ENCODE peak calls at places on chromosomes 16 and 17, in ten cellular contexts. One of them, this sample, is unnamed.

GRCh38 chr16:15765880-15766279 is 90.9 kb downstream of the MYH11 start:
- DNase-seq in small intestine: peak
- DNase-seq in GM12878: peak
- DNase-seq in left lung: no peak
- DNase-seq in IMR-90: peak
- DNase-seq in Karpas-422: peak
- DNase-seq in mammary epithelial cell: peak
- DNase-seq in ovary: no peak
- DNase-seq in AG04450: no peak
- DNase-seq in A549: peak
- DNase-seq in this sample: no peak

GRCh38 chr17:7404737-7405412 is 978 bp upstream of the TMEM256 start:
- DNase-seq in left lung: peak
- DNase-seq in A549: no peak
- DNase-seq in GM12878: no peak
- DNase-seq in mammary epithelial cell: no peak
- DNase-seq in AG04450: no peak
- DNase-seq in Karpas-422: no peak
- DNase-seq in small intestine: no peak
- DNase-seq in IMR-90: no peak
- DNase-seq in ovary: peak
- DNase-seq in this sample: no peak

GRCh38 chr17:79340286-79340685 is 265.7 kb downstream of the ENGASE start:
- DNase-seq in Karpas-422: no peak
- DNase-seq in GM12878: peak
- DNase-seq in left lung: peak
- DNase-seq in IMR-90: no peak
- DNase-seq in small intestine: no peak
- DNase-seq in ovary: no peak
- DNase-seq in mammary epithelial cell: no peak
- DNase-seq in AG04450: no peak
- DNase-seq in A549: no peak
- DNase-seq in this sample: no peak

GRCh38 chr16:19885456-19886060 is 910 bp upstream of the GPRC5B start:
- DNase-seq in small intestine: no peak
- DNase-seq in ovary: peak
- DNase-seq in GM12878: no peak
- DNase-seq in Karpas-422: no peak
- DNase-seq in A549: no peak
- DNase-seq in IMR-90: no peak
- DNase-seq in AG04450: no peak
- DNase-seq in mammary epithelial cell: no peak
- DNase-seq in left lung: peak
- DNase-seq in this sample: no peak

GRCh38 chr17:39663688-39664580 is 1.2 kb upstream of the TCAP start:
- DNase-seq in small intestine: peak
- DNase-seq in ovary: no peak
- DNase-seq in IMR-90: no peak
- DNase-seq in AG04450: no peak
- DNase-seq in A549: peak
- DNase-seq in Karpas-422: no peak
- DNase-seq in left lung: no peak
- DNase-seq in mammary epithelial cell: no peak
- DNase-seq in GM12878: no peak
- DNase-seq in this sample: no peak

GRCh38 chr16:177394-177822 is 928 bp downstream of the HBA1 start:
- DNase-seq in Karpas-422: no peak
- DNase-seq in AG04450: no peak
- DNase-seq in IMR-90: peak
- DNase-seq in GM12878: no peak
- DNase-seq in A549: no peak
- DNase-seq in small intestine: no peak
- DNase-seq in left lung: no peak
- DNase-seq in mammary epithelial cell: no peak
- DNase-seq in ovary: no peak
- DNase-seq in this sample: no peak

GRCh38 chr17:59367657-59368045 is 36.2 kb downstream of the YPEL2 start:
- DNase-seq in mammary epithelial cell: peak
- DNase-seq in left lung: no peak
- DNase-seq in Karpas-422: no peak
- DNase-seq in small intestine: no peak
- DNase-seq in GM12878: no peak
- DNase-seq in A549: no peak
- DNase-seq in AG04450: no peak
- DNase-seq in ovary: no peak
- DNase-seq in IMR-90: no peak
- DNase-seq in this sample: no peak

GRCh38 chr16:13529193-13529982 is 390.6 kb upstream of the ERCC4 start:
- DNase-seq in AG04450: no peak
- DNase-seq in A549: no peak
- DNase-seq in small intestine: no peak
- DNase-seq in left lung: no peak
- DNase-seq in GM12878: no peak
- DNase-seq in ovary: no peak
- DNase-seq in mammary epithelial cell: no peak
- DNase-seq in IMR-90: no peak
- DNase-seq in Karpas-422: no peak
- DNase-seq in this sample: no peak

GRCh38 chr16:3259829-3260228 is 3.4 kb upstream of the MEFV start:
- DNase-seq in small intestine: no peak
- DNase-seq in AG04450: no peak
- DNase-seq in mammary epithelial cell: no peak
- DNase-seq in Karpas-422: no peak
- DNase-seq in A549: no peak
- DNase-seq in left lung: no peak
- DNase-seq in GM12878: no peak
- DNase-seq in ovary: no peak
- DNase-seq in IMR-90: no peak
- DNase-seq in this sample: no peak

GRCh38 chr16:73636196-73636595 is 588.3 kb upstream of the ZFHX3 start:
- DNase-seq in ovary: no peak
- DNase-seq in small intestine: no peak
- DNase-seq in GM12878: no peak
- DNase-seq in mammary epithelial cell: no peak
- DNase-seq in A549: no peak
- DNase-seq in IMR-90: no peak
- DNase-seq in left lung: no peak
- DNase-seq in AG04450: no peak
- DNase-seq in Karpas-422: no peak
- DNase-seq in this sample: no peak

GRCh38 chr17:50144845-50145531 is 5.5 kb downstream of the PPP1R9B start:
- DNase-seq in AG04450: no peak
- DNase-seq in mammary epithelial cell: no peak
- DNase-seq in left lung: peak
- DNase-seq in IMR-90: no peak
- DNase-seq in GM12878: no peak
- DNase-seq in small intestine: no peak
- DNase-seq in ovary: peak
- DNase-seq in Karpas-422: no peak
- DNase-seq in A549: no peak
- DNase-seq in this sample: no peak

GRCh38 chr16:53085539-53086450 is 31.0 kb downstream of the CHD9 start:
- DNase-seq in small intestine: no peak
- DNase-seq in IMR-90: no peak
- DNase-seq in Karpas-422: no peak
- DNase-seq in mammary epithelial cell: peak
- DNase-seq in AG04450: no peak
- DNase-seq in left lung: no peak
- DNase-seq in GM12878: no peak
- DNase-seq in ovary: no peak
- DNase-seq in A549: no peak
- DNase-seq in this sample: no peak

GRCh38 chr17:17303010-17303846 is at the start of gene NT5M:
- DNase-seq in ovary: peak
- DNase-seq in AG04450: no peak
- DNase-seq in mammary epithelial cell: peak
- DNase-seq in GM12878: no peak
- DNase-seq in small intestine: peak
- DNase-seq in Karpas-422: peak
- DNase-seq in IMR-90: peak
- DNase-seq in left lung: peak
- DNase-seq in A549: peak
- DNase-seq in this sample: no peak

GRCh38 chr17:54172654-54173316 is 350.1 kb downstream of the KIF2B start:
- DNase-seq in A549: peak
- DNase-seq in ovary: no peak
- DNase-seq in AG04450: no peak
- DNase-seq in GM12878: no peak
- DNase-seq in small intestine: peak
- DNase-seq in Karpas-422: peak
- DNase-seq in mammary epithelial cell: peak
- DNase-seq in IMR-90: no peak
- DNase-seq in left lung: no peak
- DNase-seq in this sample: no peak

GRCh38 chr17:34730816-34731215 is 151.4 kb downstream of the TMEM132E start:
- DNase-seq in left lung: no peak
- DNase-seq in ovary: no peak
- DNase-seq in Karpas-422: no peak
- DNase-seq in AG04450: no peak
- DNase-seq in mammary epithelial cell: no peak
- DNase-seq in IMR-90: no peak
- DNase-seq in GM12878: no peak
- DNase-seq in A549: no peak
- DNase-seq in small intestine: no peak
- DNase-seq in this sample: no peak

GRCh38 chr17:82366749-82367148 is 4.8 kb upstream of the UTS2R start:
- DNase-seq in IMR-90: no peak
- DNase-seq in small intestine: peak
- DNase-seq in AG04450: no peak
- DNase-seq in GM12878: no peak
- DNase-seq in ovary: no peak
- DNase-seq in A549: no peak
- DNase-seq in Karpas-422: no peak
- DNase-seq in left lung: no peak
- DNase-seq in mammary epithelial cell: no peak
- DNase-seq in this sample: no peak

GRCh38 chr17:50585893-50586292 is 25.4 kb downstream of the CACNA1G start:
- DNase-seq in Karpas-422: no peak
- DNase-seq in AG04450: no peak
- DNase-seq in mammary epithelial cell: no peak
- DNase-seq in small intestine: no peak
- DNase-seq in GM12878: no peak
- DNase-seq in ovary: no peak
- DNase-seq in IMR-90: no peak
- DNase-seq in left lung: peak
- DNase-seq in A549: no peak
- DNase-seq in this sample: no peak

GRCh38 chr17:41352597-41353366 is 2.2 kb upstream of the KRT33A start:
- DNase-seq in GM12878: no peak
- DNase-seq in A549: no peak
- DNase-seq in Karpas-422: no peak
- DNase-seq in ovary: no peak
- DNase-seq in small intestine: no peak
- DNase-seq in AG04450: no peak
- DNase-seq in IMR-90: peak
- DNase-seq in left lung: no peak
- DNase-seq in mammary epithelial cell: peak
- DNase-seq in this sample: no peak

GRCh38 chr17:41345992-41346391 is 4.6 kb downstream of the KRT33A start:
- DNase-seq in IMR-90: no peak
- DNase-seq in mammary epithelial cell: no peak
- DNase-seq in left lung: no peak
- DNase-seq in Karpas-422: no peak
- DNase-seq in A549: no peak
- DNase-seq in GM12878: no peak
- DNase-seq in small intestine: no peak
- DNase-seq in ovary: no peak
- DNase-seq in AG04450: no peak
- DNase-seq in this sample: no peak

GRCh38 chr17:41347872-41348760 is 2.5 kb downstream of the KRT33A start:
- DNase-seq in A549: no peak
- DNase-seq in Karpas-422: no peak
- DNase-seq in IMR-90: no peak
- DNase-seq in left lung: no peak
- DNase-seq in AG04450: no peak
- DNase-seq in mammary epithelial cell: peak
- DNase-seq in GM12878: no peak
- DNase-seq in ovary: no peak
- DNase-seq in small intestine: no peak
- DNase-seq in this sample: no peak

GRCh38 chr17:41354538-41354937 is 3.9 kb upstream of the KRT33A start:
- DNase-seq in GM12878: no peak
- DNase-seq in A549: no peak
- DNase-seq in AG04450: no peak
- DNase-seq in IMR-90: no peak
- DNase-seq in small intestine: no peak
- DNase-seq in ovary: no peak
- DNase-seq in mammary epithelial cell: no peak
- DNase-seq in left lung: no peak
- DNase-seq in Karpas-422: no peak
- DNase-seq in this sample: no peak

GRCh38 chr17:41351177-41351576 is 549 bp upstream of the KRT33A start:
- DNase-seq in IMR-90: no peak
- DNase-seq in small intestine: no peak
- DNase-seq in left lung: no peak
- DNase-seq in ovary: no peak
- DNase-seq in GM12878: no peak
- DNase-seq in A549: no peak
- DNase-seq in AG04450: no peak
- DNase-seq in Karpas-422: no peak
- DNase-seq in mammary epithelial cell: no peak
- DNase-seq in this sample: no peak
- H3K27ac ChIP-seq in IMR-90: no peak
- H3K27ac ChIP-seq in small intestine: no peak
- H3K27ac ChIP-seq in left lung: no peak
- H3K27ac ChIP-seq in ovary: no peak
- H3K27ac ChIP-seq in GM12878: no peak
- H3K27ac ChIP-seq in A549: no peak
- H3K27ac ChIP-seq in AG04450: no peak
- H3K27ac ChIP-seq in Karpas-422: no peak
- H3K27ac ChIP-seq in mammary epithelial cell: no peak
- H3K27ac ChIP-seq in this sample: no peak

GRCh38 chr16:4765511-4766474 is 1.2 kb downstream of the ZNF500 start:
- DNase-seq in ovary: no peak
- DNase-seq in IMR-90: no peak
- DNase-seq in Karpas-422: no peak
- DNase-seq in AG04450: no peak
- DNase-seq in small intestine: no peak
- DNase-seq in mammary epithelial cell: no peak
- DNase-seq in A549: no peak
- DNase-seq in GM12878: no peak
- DNase-seq in left lung: no peak
- DNase-seq in this sample: no peak
- H3K27ac ChIP-seq in ovary: no peak
- H3K27ac ChIP-seq in IMR-90: peak
- H3K27ac ChIP-seq in Karpas-422: no peak
- H3K27ac ChIP-seq in AG04450: no peak
- H3K27ac ChIP-seq in small intestine: peak
- H3K27ac ChIP-seq in mammary epithelial cell: peak
- H3K27ac ChIP-seq in A549: peak
- H3K27ac ChIP-seq in GM12878: peak
- H3K27ac ChIP-seq in left lung: no peak
- H3K27ac ChIP-seq in this sample: peak

GRCh38 chr16:70527315-70527996 is 3.8 kb downstream of the SF3B3 start:
- DNase-seq in Karpas-422: no peak
- DNase-seq in IMR-90: no peak
- DNase-seq in A549: no peak
- DNase-seq in small intestine: no peak
- DNase-seq in AG04450: no peak
- DNase-seq in mammary epithelial cell: no peak
- DNase-seq in GM12878: no peak
- DNase-seq in left lung: no peak
- DNase-seq in ovary: no peak
- DNase-seq in this sample: no peak
- H3K27ac ChIP-seq in Karpas-422: no peak
- H3K27ac ChIP-seq in IMR-90: no peak
- H3K27ac ChIP-seq in A549: no peak
- H3K27ac ChIP-seq in small intestine: no peak
- H3K27ac ChIP-seq in AG04450: no peak
- H3K27ac ChIP-seq in mammary epithelial cell: no peak
- H3K27ac ChIP-seq in GM12878: no peak
- H3K27ac ChIP-seq in left lung: no peak
- H3K27ac ChIP-seq in ovary: no peak
- H3K27ac ChIP-seq in this sample: peak

GRCh38 chr16:89170346-89171215 is 967 bp upstream of the CDH15 start:
- DNase-seq in small intestine: peak
- DNase-seq in AG04450: no peak
- DNase-seq in IMR-90: no peak
- DNase-seq in ovary: no peak
- DNase-seq in GM12878: no peak
- DNase-seq in left lung: peak
- DNase-seq in A549: peak
- DNase-seq in Karpas-422: no peak
- DNase-seq in mammary epithelial cell: no peak
- DNase-seq in this sample: no peak
- H3K27ac ChIP-seq in small intestine: no peak
- H3K27ac ChIP-seq in AG04450: no peak
- H3K27ac ChIP-seq in IMR-90: no peak
- H3K27ac ChIP-seq in ovary: no peak
- H3K27ac ChIP-seq in GM12878: no peak
- H3K27ac ChIP-seq in left lung: no peak
- H3K27ac ChIP-seq in A549: peak
- H3K27ac ChIP-seq in Karpas-422: no peak
- H3K27ac ChIP-seq in mammary epithelial cell: no peak
- H3K27ac ChIP-seq in this sample: no peak

This sample was measured in epithelial cell of prostate.